ENCODE peak calls at places on chromosomes 5 and 9, in six cellular contexts. M is SK-N-SH, J is OCI-LY7, Y is GM23248, F is neural progenitor cell, O is PC-3. D is an unnamed sample. For H3K4me1, the result is how much of the 10 kb centered on the place peaks cover.

GRCh38 chr5:133820516-133820915 is 147.9 kb downstream of the C5orf15 start:
- DNase-seq in M (no peak), J (no peak), Y (no peak), F (no peak), O (no peak), D (no peak)

GRCh38 chr5:28104080-28104479 is 1065.7 kb upstream of the CDH9 start:
- DNase-seq in M (no peak), J (no peak), Y (no peak), F (no peak), O (no peak), D (no peak)

GRCh38 chr5:173629628-173630027 is 13.2 kb upstream of the BOD1 start:
- DNase-seq in M (peak), J (peak), Y (no peak), F (peak), O (no peak), D (no peak)

GRCh38 chr5:219492-219891 is 1.4 kb downstream of the SDHA start:
- DNase-seq in M (no peak), J (peak), Y (peak), F (peak), O (peak), D (no peak)

GRCh38 chr9:13431137-13431536 is 151.6 kb upstream of the MPDZ start:
- DNase-seq in M (no peak), J (no peak), Y (no peak), F (peak), O (no peak), D (no peak)

GRCh38 chr5:35026941-35027340 is 20.8 kb downstream of the AGXT2 start:
- DNase-seq in M (no peak), J (no peak), Y (no peak), F (no peak), O (no peak), D (no peak)

GRCh38 chr9:125763373-125763772 is 16.2 kb downstream of the PBX3 start:
- DNase-seq in M (peak), J (no peak), Y (no peak), F (peak), O (peak), D (peak)

GRCh38 chr9:113245894-113246293 is 24.6 kb downstream of the SLC31A1 start:
- DNase-seq in M (no peak), J (no peak), Y (no peak), F (no peak), O (no peak), D (no peak)

GRCh38 chr5:84411832-84412605 is 27.3 kb upstream of the EDIL3 start:
- DNase-seq in M (no peak), J (no peak), Y (peak), F (no peak), O (no peak), D (no peak)

GRCh38 chr5:31193591-31194457 is at the start of gene CDH6:
- DNase-seq in M (peak), J (no peak), Y (peak), F (peak), O (peak), D (peak)

GRCh38 chr5:176646049-176646706 is 1.1 kb upstream of the TSPAN17 start:
- DNase-seq in M (no peak), J (no peak), Y (no peak), F (no peak), O (no peak), D (no peak)

GRCh38 chr5:100903036-100903887 is at the start of gene ST8SIA4:
- DNase-seq in M (peak), J (peak), Y (peak), F (peak), O (peak), D (peak)

GRCh38 chr9:87665516-87665915 is 60.4 kb upstream of the CTSL start:
- DNase-seq in M (no peak), J (no peak), Y (no peak), F (no peak), O (no peak), D (no peak)

GRCh38 chr5:147037517-147038205 is 159.1 kb upstream of the PPP2R2B start:
- DNase-seq in M (no peak), J (no peak), Y (peak), F (no peak), O (peak), D (no peak)

GRCh38 chr9:95529910-95530309 is 13.1 kb upstream of the PTCH1 start:
- DNase-seq in M (no peak), J (no peak), Y (no peak), F (no peak), O (no peak), D (no peak)

GRCh38 chr9:95533996-95534680 is 17.4 kb upstream of the PTCH1 start:
- DNase-seq in M (no peak), J (no peak), Y (no peak), F (no peak), O (no peak), D (no peak)

GRCh38 chr9:95528908-95529502 is 12.2 kb upstream of the PTCH1 start:
- DNase-seq in M (no peak), J (no peak), Y (no peak), F (no peak), O (no peak), D (no peak)
- TF ChIP-seq EZH2phosphoT487 in M (no peak), J (no peak), Y (no peak), F (no peak), O (no peak), D (no peak)

GRCh38 chr9:130664191-130665028 is at the start of gene PRDM12:
- DNase-seq in M (peak), J (no peak), Y (peak), F (peak), O (no peak), D (no peak)
- H3K4me1 ChIP-seq in M (under half), J (under half), Y (under half), F (half or more), O (under half), D (under half)

DNA sequence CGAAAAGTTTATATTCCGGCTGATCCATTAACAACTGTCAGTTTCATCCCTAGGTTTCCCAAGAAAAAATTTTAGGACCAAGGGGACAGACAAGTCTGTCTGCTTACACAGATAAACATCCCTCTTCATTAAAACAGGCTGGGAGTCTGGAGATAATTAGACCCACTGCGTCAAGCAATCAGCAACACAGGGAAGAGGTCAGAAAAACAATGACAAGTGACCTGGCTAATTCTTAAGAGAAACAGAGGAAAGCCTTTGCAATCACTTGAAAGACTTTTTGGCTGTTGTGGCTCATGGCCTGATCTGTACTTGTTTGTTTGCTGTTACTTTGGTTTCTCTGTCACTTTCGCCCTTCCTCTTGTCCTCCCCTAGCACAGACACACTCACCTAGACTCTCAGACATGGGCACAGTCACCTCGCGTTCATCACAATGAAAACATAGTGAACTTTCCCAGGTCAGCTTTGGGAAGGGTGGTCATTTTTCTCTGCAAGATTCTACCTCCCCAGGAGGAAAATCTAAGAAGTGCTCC is 2.9 kb upstream of the CCDC192 start:
- DNase-seq in M (no peak), J (no peak), Y (no peak), F (peak), O (no peak), D (no peak)
- TF ChIP-seq EZH2phosphoT487 in M (no peak), J (no peak), Y (no peak), F (peak), O (no peak), D (no peak)

GRCh38 chr5:17190242-17190778 is 27.1 kb upstream of the BASP1 start:
- DNase-seq in M (peak), J (peak), Y (peak), F (peak), O (peak), D (peak)
- H3K4me1 ChIP-seq in M (under half), J (under half), Y (under half), F (under half), O (half or more), D (under half)

GRCh38 chr9:95499847-95500246 is 16.9 kb downstream of the PTCH1 start:
- DNase-seq in M (peak), J (no peak), Y (no peak), F (no peak), O (no peak), D (no peak)
- TF ChIP-seq EZH2phosphoT487 in M (no peak), J (no peak), Y (no peak), F (no peak), O (no peak), D (no peak)

GRCh38 chr9:131707677-131708612 is 31.9 kb downstream of the RAPGEF1 start:
- DNase-seq in M (no peak), J (peak), Y (peak), F (no peak), O (peak), D (no peak)
- H3K4me1 ChIP-seq in M (under half), J (half or more), Y (under half), F (under half), O (under half), D (under half)

GRCh38 chr5:64831996-64832395 is 63.3 kb downstream of the CWC27 start:
- DNase-seq in M (no peak), J (no peak), Y (peak), F (no peak), O (no peak), D (no peak)
- TF ChIP-seq EZH2phosphoT487 in M (no peak), J (no peak), Y (no peak), F (no peak), O (no peak), D (no peak)

DNA sequence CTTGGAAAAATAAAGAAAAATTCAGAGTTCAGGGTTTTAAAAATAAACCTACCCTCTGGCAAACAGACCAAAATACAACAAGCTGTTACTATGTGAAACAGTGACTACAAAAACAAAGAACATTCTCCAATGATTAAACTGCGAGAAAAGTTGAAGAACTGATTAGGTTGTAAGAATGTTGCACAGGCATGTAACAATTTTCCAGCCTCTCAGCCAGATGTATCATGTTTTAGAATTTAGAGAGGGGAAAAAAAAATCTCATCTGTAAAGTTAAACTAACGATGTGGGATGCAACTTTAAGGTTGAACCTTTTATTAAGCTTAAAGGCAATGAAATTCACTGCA is 96.8 kb downstream of the MEF2C start:
- DNase-seq in M (no peak), J (no peak), Y (peak), F (no peak), O (peak), D (peak)
- H3K4me1 ChIP-seq in M (under half), J (under half), Y (under half), F (under half), O (under half), D (under half)

DNA sequence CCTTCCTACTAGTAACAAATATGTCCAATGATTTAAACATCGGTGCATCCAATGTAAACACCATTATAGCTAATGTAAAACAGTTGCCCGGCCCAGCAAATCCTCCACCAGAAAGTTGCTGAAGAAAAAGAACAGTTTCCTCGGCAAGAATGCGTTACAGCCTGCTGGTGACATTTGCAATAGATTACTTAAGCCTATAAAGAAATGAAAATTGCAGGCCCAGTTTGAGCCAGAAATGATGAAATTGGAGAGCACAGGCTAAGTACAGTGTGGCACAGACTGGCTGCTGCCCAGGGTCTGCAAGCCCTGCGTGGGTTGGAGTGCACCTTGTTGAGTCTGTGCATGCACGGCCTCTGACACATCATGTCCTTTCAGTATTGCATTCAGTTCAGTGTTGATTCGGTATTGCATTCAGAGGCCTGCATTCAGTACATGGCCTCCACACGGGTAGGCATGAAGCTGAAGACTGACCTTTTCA is 406.0 kb upstream of the KLF4 start:
- DNase-seq in M (no peak), J (no peak), Y (peak), F (no peak), O (no peak), D (peak)
- TF ChIP-seq EZH2phosphoT487 in M (no peak), J (no peak), Y (no peak), F (no peak), O (no peak), D (peak)

D was measured in hepatocyte.